ENCODE peak calls at places on chromosomes 12 and 14, in eight cellular contexts. One of them, this sample, is unnamed.

GRCh38 chr12:126935435-126935834 is 1331.5 kb upstream of the TMEM132C start:
- DNase-seq in GM23338: no peak
- DNase-seq in esophagus muscularis mucosa: no peak
- DNase-seq in thoracic aorta: no peak
- DNase-seq in endodermal cell: no peak
- DNase-seq in EH: no peak
- DNase-seq in Calu3: no peak
- DNase-seq in GM12892: no peak
- DNase-seq in this sample: no peak

GRCh38 chr14:102320033-102320660 is 601 bp downstream of the ZNF839 start:
- DNase-seq in thoracic aorta: no peak
- DNase-seq in esophagus muscularis mucosa: no peak
- DNase-seq in endodermal cell: peak
- DNase-seq in Calu3: peak
- DNase-seq in GM12892: peak
- DNase-seq in EH: peak
- DNase-seq in GM23338: peak
- DNase-seq in this sample: peak

GRCh38 chr12:123950476-123951169 is 22.0 kb downstream of the CCDC92 start:
- DNase-seq in GM23338: no peak
- DNase-seq in Calu3: no peak
- DNase-seq in EH: no peak
- DNase-seq in GM12892: no peak
- DNase-seq in endodermal cell: no peak
- DNase-seq in esophagus muscularis mucosa: no peak
- DNase-seq in thoracic aorta: no peak
- DNase-seq in this sample: no peak

GRCh38 chr12:54628186-54628846 is 6.4 kb downstream of the LACRT start:
- DNase-seq in esophagus muscularis mucosa: no peak
- DNase-seq in Calu3: no peak
- DNase-seq in EH: no peak
- DNase-seq in GM23338: no peak
- DNase-seq in GM12892: no peak
- DNase-seq in thoracic aorta: no peak
- DNase-seq in endodermal cell: peak
- DNase-seq in this sample: no peak

GRCh38 chr12:44716681-44717080 is 159.4 kb downstream of the NELL2 start:
- DNase-seq in EH: no peak
- DNase-seq in endodermal cell: no peak
- DNase-seq in Calu3: no peak
- DNase-seq in GM12892: no peak
- DNase-seq in thoracic aorta: no peak
- DNase-seq in esophagus muscularis mucosa: no peak
- DNase-seq in GM23338: no peak
- DNase-seq in this sample: no peak

GRCh38 chr12:62291888-62292760 is 31.9 kb downstream of the USP15 start:
- DNase-seq in GM23338: no peak
- DNase-seq in esophagus muscularis mucosa: no peak
- DNase-seq in EH: peak
- DNase-seq in endodermal cell: peak
- DNase-seq in Calu3: peak
- DNase-seq in thoracic aorta: no peak
- DNase-seq in GM12892: no peak
- DNase-seq in this sample: no peak

GRCh38 chr12:60168441-60168840 is 572.6 kb downstream of the SLC16A7 start:
- DNase-seq in EH: no peak
- DNase-seq in GM12892: no peak
- DNase-seq in Calu3: no peak
- DNase-seq in thoracic aorta: no peak
- DNase-seq in endodermal cell: no peak
- DNase-seq in esophagus muscularis mucosa: no peak
- DNase-seq in GM23338: no peak
- DNase-seq in this sample: no peak

GRCh38 chr14:72894623-72895378 is 900 bp upstream of the DPF3 start:
- DNase-seq in thoracic aorta: no peak
- DNase-seq in esophagus muscularis mucosa: no peak
- DNase-seq in endodermal cell: peak
- DNase-seq in GM12892: no peak
- DNase-seq in Calu3: peak
- DNase-seq in GM23338: peak
- DNase-seq in EH: peak
- DNase-seq in this sample: no peak

GRCh38 chr14:67567654-67568053 is 32.4 kb downstream of the PIGH start:
- DNase-seq in GM12892: no peak
- DNase-seq in esophagus muscularis mucosa: no peak
- DNase-seq in EH: no peak
- DNase-seq in endodermal cell: no peak
- DNase-seq in thoracic aorta: no peak
- DNase-seq in GM23338: no peak
- DNase-seq in Calu3: no peak
- DNase-seq in this sample: no peak

GRCh38 chr14:28690029-28690683 is 76.4 kb upstream of the FOXG1 start:
- DNase-seq in GM12892: no peak
- DNase-seq in GM23338: no peak
- DNase-seq in thoracic aorta: no peak
- DNase-seq in endodermal cell: no peak
- DNase-seq in Calu3: no peak
- DNase-seq in esophagus muscularis mucosa: no peak
- DNase-seq in EH: no peak
- DNase-seq in this sample: no peak

GRCh38 chr14:79011091-79011919 is 841.1 kb downstream of the NRXN3 start:
- DNase-seq in EH: peak
- DNase-seq in GM23338: peak
- DNase-seq in endodermal cell: no peak
- DNase-seq in Calu3: peak
- DNase-seq in esophagus muscularis mucosa: no peak
- DNase-seq in thoracic aorta: no peak
- DNase-seq in GM12892: no peak
- DNase-seq in this sample: no peak

GRCh38 chr14:92456215-92457017 is 57.2 kb upstream of the RIN3 start:
- DNase-seq in Calu3: peak
- DNase-seq in thoracic aorta: no peak
- DNase-seq in endodermal cell: peak
- DNase-seq in esophagus muscularis mucosa: no peak
- DNase-seq in EH: peak
- DNase-seq in GM12892: no peak
- DNase-seq in GM23338: peak
- DNase-seq in this sample: no peak

GRCh38 chr12:52162971-52163370 is 28.8 kb downstream of the KRT80 start:
- DNase-seq in GM12892: no peak
- DNase-seq in endodermal cell: no peak
- DNase-seq in EH: no peak
- DNase-seq in esophagus muscularis mucosa: no peak
- DNase-seq in thoracic aorta: no peak
- DNase-seq in GM23338: no peak
- DNase-seq in Calu3: no peak
- DNase-seq in this sample: no peak

GRCh38 chr12:55637467-55637866 is 775 bp downstream of the OR10P1 start:
- DNase-seq in GM12892: no peak
- DNase-seq in esophagus muscularis mucosa: no peak
- DNase-seq in endodermal cell: peak
- DNase-seq in thoracic aorta: no peak
- DNase-seq in EH: no peak
- DNase-seq in GM23338: no peak
- DNase-seq in Calu3: no peak
- DNase-seq in this sample: peak

GRCh38 chr12:50734409-50735263 is 29.3 kb upstream of the ATF1 start:
- DNase-seq in EH: peak
- DNase-seq in esophagus muscularis mucosa: no peak
- DNase-seq in Calu3: peak
- DNase-seq in GM23338: peak
- DNase-seq in thoracic aorta: no peak
- DNase-seq in GM12892: no peak
- DNase-seq in endodermal cell: peak
- DNase-seq in this sample: no peak

GRCh38 chr12:52180971-52181628 is 10.7 kb downstream of the KRT80 start:
- DNase-seq in GM12892: no peak
- DNase-seq in thoracic aorta: no peak
- DNase-seq in GM23338: no peak
- DNase-seq in Calu3: no peak
- DNase-seq in EH: peak
- DNase-seq in endodermal cell: no peak
- DNase-seq in esophagus muscularis mucosa: no peak
- DNase-seq in this sample: no peak

GRCh38 chr12:48388430-48388829 is 37.7 kb upstream of the ZNF641 start:
- DNase-seq in GM23338: no peak
- DNase-seq in GM12892: no peak
- DNase-seq in EH: peak
- DNase-seq in endodermal cell: no peak
- DNase-seq in Calu3: no peak
- DNase-seq in thoracic aorta: no peak
- DNase-seq in esophagus muscularis mucosa: no peak
- DNase-seq in this sample: no peak

GRCh38 chr12:93089805-93090569 is 160.9 kb upstream of the EEA1 start:
- DNase-seq in esophagus muscularis mucosa: no peak
- DNase-seq in endodermal cell: no peak
- DNase-seq in GM23338: no peak
- DNase-seq in Calu3: peak
- DNase-seq in EH: peak
- DNase-seq in GM12892: no peak
- DNase-seq in thoracic aorta: no peak
- DNase-seq in this sample: no peak

GRCh38 chr14:95493976-95494375 is 22.5 kb downstream of the SYNE3 start:
- DNase-seq in thoracic aorta: no peak
- DNase-seq in Calu3: no peak
- DNase-seq in GM23338: no peak
- DNase-seq in GM12892: no peak
- DNase-seq in esophagus muscularis mucosa: no peak
- DNase-seq in EH: no peak
- DNase-seq in endodermal cell: no peak
- DNase-seq in this sample: no peak

GRCh38 chr14:21923820-21924219 is 250.2 kb upstream of the OR4E1 start:
- DNase-seq in GM23338: no peak
- DNase-seq in EH: no peak
- DNase-seq in esophagus muscularis mucosa: no peak
- DNase-seq in GM12892: no peak
- DNase-seq in endodermal cell: no peak
- DNase-seq in thoracic aorta: no peak
- DNase-seq in Calu3: no peak
- DNase-seq in this sample: no peak

GRCh38 chr12:78241472-78241871 is 410.8 kb downstream of the NAV3 start:
- DNase-seq in endodermal cell: peak
- DNase-seq in GM12892: no peak
- DNase-seq in Calu3: no peak
- DNase-seq in esophagus muscularis mucosa: no peak
- DNase-seq in GM23338: no peak
- DNase-seq in EH: no peak
- DNase-seq in thoracic aorta: no peak
- DNase-seq in this sample: no peak

GRCh38 chr12:126936181-126936851 is 1330.7 kb upstream of the TMEM132C start:
- DNase-seq in GM23338: no peak
- DNase-seq in thoracic aorta: peak
- DNase-seq in endodermal cell: no peak
- DNase-seq in esophagus muscularis mucosa: peak
- DNase-seq in Calu3: peak
- DNase-seq in GM12892: no peak
- DNase-seq in EH: peak
- DNase-seq in this sample: no peak

This sample was measured in effector memory CD4-positive, alpha-beta T cell.